ENCODE peak calls at places on chromosomes 4 and X, in four cellular contexts. X is GM12878, Q is HL-60, Y is K562. R is an unnamed sample.

GRCh38 chrX:19879742-19880378 is 7.5 kb downstream of the SH3KBP1 start:
- DNase-seq in X (no peak), Q (no peak), Y (no peak), R (no peak)

GRCh38 chr4:123955167-123955824 is 558.7 kb downstream of the SPRY1 start:
- DNase-seq in X (no peak), Q (no peak), Y (no peak), R (no peak)

GRCh38 chr4:37727635-37728034 is 41.5 kb upstream of the RELL1 start:
- DNase-seq in X (no peak), Q (no peak), Y (no peak), R (no peak)

GRCh38 chr4:28277931-28278330 is 1417.3 kb downstream of the STIM2 start:
- DNase-seq in X (no peak), Q (no peak), Y (no peak), R (no peak)

GRCh38 chr4:1644906-1645657 is 39.0 kb downstream of the FAM53A start:
- DNase-seq in X (no peak), Q (no peak), Y (no peak), R (no peak)

GRCh38 chr4:10115657-10116624 is 658 bp downstream of the WDR1 start:
- DNase-seq in X (peak), Q (peak), Y (peak), R (peak)

GRCh38 chr4:12729384-12729783 is 754.8 kb downstream of the RAB28 start:
- DNase-seq in X (no peak), Q (no peak), Y (peak), R (no peak)

GRCh38 chrX:153723351-153724251 is 586 bp downstream of the BCAP31 start:
- DNase-seq in X (no peak), Q (peak), Y (peak), R (peak)

GRCh38 chr4:44927361-44928061 is 201.2 kb upstream of the GNPDA2 start:
- DNase-seq in X (no peak), Q (no peak), Y (peak), R (no peak)

GRCh38 chr4:63296773-63297172 is 1112.5 kb downstream of the TECRL start:
- DNase-seq in X (no peak), Q (no peak), Y (no peak), R (no peak)

GRCh38 chrX:45006002-45006800 is 133.2 kb downstream of the KDM6A start:
- DNase-seq in X (no peak), Q (no peak), Y (no peak), R (no peak)

GRCh38 chr4:14877246-14878220 is 124.7 kb upstream of the CPEB2 start:
- DNase-seq in X (no peak), Q (peak), Y (no peak), R (no peak)

GRCh38 chr4:7074423-7074822 is 6.6 kb upstream of the GRPEL1 start:
- DNase-seq in X (no peak), Q (no peak), Y (no peak), R (no peak)

GRCh38 chr4:25861951-25862410 is 807 bp downstream of the SEL1L3 start:
- DNase-seq in X (no peak), Q (peak), Y (no peak), R (no peak)

GRCh38 chr4:105930696-105931095 is 35.4 kb downstream of the NPNT start:
- DNase-seq in X (no peak), Q (no peak), Y (no peak), R (no peak)

GRCh38 chr4:3202836-3203820 is 45.8 kb upstream of the MSANTD1 start:
- DNase-seq in X (no peak), Q (peak), Y (no peak), R (no peak)

GRCh38 chr4:24894243-24894642 is 18.6 kb downstream of the CCDC149 start:
- DNase-seq in X (no peak), Q (no peak), Y (no peak), R (no peak)

GRCh38 chr4:176188654-176189053 is 6.7 kb downstream of the SPATA4 start:
- DNase-seq in X (no peak), Q (no peak), Y (no peak), R (no peak)

GRCh38 chr4:87863486-87863885 is 30.7 kb downstream of the MEPE start:
- DNase-seq in X (no peak), Q (no peak), Y (no peak), R (no peak)

GRCh38 chr4:147610666-147611065 is 6.5 kb upstream of the TMEM184C start:
- DNase-seq in X (no peak), Q (no peak), Y (no peak), R (no peak)

GRCh38 chr4:574346-575161 is 1.5 kb downstream of the TMEM271 start:
- DNase-seq in X (no peak), Q (no peak), Y (no peak), R (no peak)

GRCh38 chr4:65865489-65865888 is 195.2 kb upstream of the EPHA5 start:
- DNase-seq in X (no peak), Q (no peak), Y (no peak), R (no peak)
- TF ChIP-seq SPI1 in X (no peak), Q (no peak), Y (no peak), R (no peak)

GRCh38 chr4:100981447-100982204 is 365.7 kb downstream of the PPP3CA start:
- DNase-seq in X (no peak), Q (peak), Y (no peak), R (no peak)
- TF ChIP-seq POLR2AphosphoS5 in X (no peak), Q (peak), Y (no peak), R (no peak)

GRCh38 chr4:158006973-158007372 is 165.9 kb downstream of the GASK1B start:
- DNase-seq in X (no peak), Q (peak), Y (no peak), R (no peak)

GRCh38 chr4:158005021-158005420 is 167.8 kb downstream of the GASK1B start:
- DNase-seq in X (no peak), Q (no peak), Y (no peak), R (no peak)

GRCh38 chr4:158010346-158010745 is 162.5 kb downstream of the GASK1B start:
- DNase-seq in X (no peak), Q (no peak), Y (no peak), R (no peak)

GRCh38 chr4:158007566-158007965 is 165.3 kb downstream of the GASK1B start:
- DNase-seq in X (no peak), Q (no peak), Y (no peak), R (no peak)

DNA sequence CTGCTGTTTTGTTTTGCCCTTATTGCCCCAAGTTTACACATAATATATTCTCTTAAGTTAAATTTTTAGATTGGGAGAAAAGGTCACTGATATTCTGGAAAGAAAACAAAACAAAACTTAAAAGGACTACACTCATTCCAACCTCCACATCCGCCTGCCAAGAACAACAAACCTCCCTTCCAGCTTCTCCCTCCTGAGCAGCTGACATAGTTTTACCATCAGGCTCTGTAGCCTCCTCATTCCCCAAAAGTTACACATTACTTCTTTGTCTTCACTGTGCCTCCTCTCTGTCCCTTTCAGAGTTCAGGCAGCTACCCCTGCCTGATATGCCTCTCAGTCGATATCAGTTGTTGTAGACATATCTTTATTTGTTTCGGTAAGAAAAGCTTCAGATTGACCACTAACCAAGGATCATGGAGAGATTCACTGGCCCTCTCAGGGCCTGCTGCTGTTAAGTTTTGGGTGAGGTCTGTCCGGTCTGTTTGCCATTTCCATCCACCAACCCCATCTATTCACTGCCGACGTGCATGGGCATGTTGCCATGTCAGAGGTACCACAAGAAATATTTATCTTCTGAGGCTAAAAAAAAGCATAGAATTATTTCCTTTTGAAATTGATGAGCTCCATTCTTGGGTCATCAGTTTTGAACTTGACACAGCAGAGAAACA is 164.1 kb downstream of the GASK1B start:
- DNase-seq in X (no peak), Q (no peak), Y (no peak), R (no peak)
- TF ChIP-seq SPI1 in X (no peak), Q (no peak), Y (no peak), R (no peak)

GRCh38 chrX:150570512-150570911 is 2.1 kb downstream of the MTM1 start:
- DNase-seq in X (no peak), Q (peak), Y (no peak), R (no peak)

GRCh38 chrX:150568320-150569154 is at the start of gene MTM1:
- DNase-seq in X (peak), Q (peak), Y (peak), R (peak)

GRCh38 chrX:150567645-150568319 is 639 bp upstream of the MTM1 start:
- DNase-seq in X (no peak), Q (no peak), Y (no peak), R (no peak)

GRCh38 chrX:150566734-150567182 is 1.7 kb upstream of the MTM1 start:
- DNase-seq in X (no peak), Q (no peak), Y (no peak), R (no peak)

DNA sequence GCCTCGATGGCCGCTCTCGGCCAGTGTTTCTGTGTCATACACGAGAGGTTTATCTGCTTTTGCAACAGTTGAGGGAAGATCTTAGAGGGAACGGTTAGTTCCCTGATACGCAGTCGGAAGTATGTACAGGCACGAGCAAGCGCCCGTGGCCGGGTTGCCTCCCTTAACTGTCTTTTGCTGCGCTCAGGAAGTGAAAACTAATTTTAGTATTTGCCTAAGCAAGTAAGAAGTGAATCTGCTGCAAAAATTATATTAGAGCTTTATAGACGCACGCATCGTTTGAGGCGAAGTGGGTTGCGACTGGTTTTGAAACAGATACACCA is 695 bp downstream of the MTM1 start:
- DNase-seq in X (no peak), Q (peak), Y (no peak), R (no peak)
- TF ChIP-seq POLR2AphosphoS5 in X (no peak), Q (no peak), Y (no peak), R (no peak)

GRCh38 chrX:40055495-40055894 is 42.3 kb downstream of the BCOR start:
- DNase-seq in X (no peak), Q (no peak), Y (no peak), R (no peak)
- TF ChIP-seq SPI1 in X (no peak), Q (no peak), Y (no peak), R (no peak)

GRCh38 chr4:56986192-56986591 is 7.5 kb downstream of the POLR2B start:
- DNase-seq in X (no peak), Q (no peak), Y (no peak), R (no peak)

GRCh38 chr4:56995525-56995924 is 16.8 kb downstream of the POLR2B start:
- DNase-seq in X (no peak), Q (no peak), Y (no peak), R (no peak)

GRCh38 chr4:56986952-56987351 is 8.3 kb downstream of the POLR2B start:
- DNase-seq in X (no peak), Q (no peak), Y (no peak), R (no peak)

DNA sequence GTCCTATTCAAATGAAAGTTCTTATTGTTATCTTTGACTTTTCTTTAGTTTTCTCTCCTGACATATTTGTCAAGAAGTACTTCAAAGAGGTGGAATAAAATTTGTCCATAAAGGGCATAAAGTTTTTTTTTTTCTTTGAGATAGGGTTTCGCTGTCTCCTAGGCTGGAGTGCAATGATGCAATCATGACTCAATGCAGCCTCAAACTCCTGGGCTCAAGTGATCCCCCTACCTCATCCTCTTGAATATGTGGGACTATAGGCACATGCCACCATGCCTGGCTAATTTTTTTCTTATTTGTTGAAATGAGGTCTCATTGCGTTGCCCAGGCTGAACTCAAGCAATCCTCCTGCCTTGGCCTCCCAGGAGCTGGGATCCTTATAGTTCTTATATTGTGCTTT is 11.4 kb downstream of the POLR2B start:
- DNase-seq in X (no peak), Q (no peak), Y (no peak), R (no peak)
- TF ChIP-seq POLR2AphosphoS5 in X (no peak), Q (no peak), Y (no peak), R (no peak)

GRCh38 chr4:84497835-84498202 is 1.3 kb downstream of the NKX6-1 start:
- DNase-seq in X (no peak), Q (no peak), Y (no peak), R (no peak)

GRCh38 chr4:84498203-84499026 is 677 bp downstream of the NKX6-1 start:
- DNase-seq in X (no peak), Q (no peak), Y (no peak), R (no peak)

GRCh38 chr4:84500386-84501196 is 1.5 kb upstream of the NKX6-1 start:
- DNase-seq in X (no peak), Q (no peak), Y (no peak), R (no peak)

GRCh38 chr4:84501197-84501492 is 2.1 kb upstream of the NKX6-1 start:
- DNase-seq in X (no peak), Q (no peak), Y (no peak), R (no peak)

DNA sequence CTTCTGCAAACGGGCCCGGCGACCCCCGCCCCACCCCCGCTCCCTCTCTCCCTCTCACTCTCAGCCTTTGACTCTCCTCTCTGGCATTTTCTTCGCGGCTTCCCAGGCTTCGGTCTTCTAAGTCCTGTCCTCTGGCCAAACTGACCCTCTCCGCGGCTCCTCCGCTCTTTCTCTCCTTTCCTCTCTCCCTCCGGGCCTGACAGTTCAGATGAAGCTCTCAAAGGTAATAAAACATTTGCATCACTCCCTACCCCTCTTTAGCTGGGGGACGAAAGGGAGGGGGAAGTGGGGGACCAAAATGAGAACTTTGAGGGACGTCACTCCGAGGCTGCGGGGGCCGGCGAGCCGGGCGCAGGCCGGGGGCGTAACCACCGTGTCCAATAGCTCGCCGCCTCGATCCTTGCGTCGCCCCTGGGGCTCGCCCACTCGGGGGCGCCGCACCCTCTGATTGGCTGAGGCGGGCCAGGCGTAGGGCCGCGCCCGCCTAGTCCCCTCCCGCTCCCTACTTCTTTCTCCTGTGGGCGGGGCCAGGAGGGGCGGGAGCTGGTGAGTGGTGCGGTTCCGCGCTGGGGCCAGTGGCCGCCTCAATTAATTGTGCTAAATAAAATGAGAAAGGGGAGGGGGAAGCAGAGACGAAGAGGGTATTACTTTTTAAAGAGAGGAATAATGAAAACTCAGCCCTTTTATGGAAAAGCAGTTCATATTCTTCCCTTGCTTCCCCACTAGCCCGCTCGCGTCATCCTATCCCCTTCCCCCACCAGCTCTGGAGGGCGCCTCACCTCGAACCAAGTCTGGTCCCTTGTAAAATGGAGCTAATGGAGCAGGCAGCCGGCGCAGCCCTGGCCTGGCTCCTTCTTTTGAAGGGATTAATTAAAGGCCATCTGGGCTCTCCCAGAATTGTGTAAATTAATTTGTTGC is at the start of gene NKX6-1:
- DNase-seq in X (no peak), Q (no peak), Y (peak), R (no peak)
- TF ChIP-seq SPI1 in X (no peak), Q (no peak), Y (no peak), R (no peak)

DNA sequence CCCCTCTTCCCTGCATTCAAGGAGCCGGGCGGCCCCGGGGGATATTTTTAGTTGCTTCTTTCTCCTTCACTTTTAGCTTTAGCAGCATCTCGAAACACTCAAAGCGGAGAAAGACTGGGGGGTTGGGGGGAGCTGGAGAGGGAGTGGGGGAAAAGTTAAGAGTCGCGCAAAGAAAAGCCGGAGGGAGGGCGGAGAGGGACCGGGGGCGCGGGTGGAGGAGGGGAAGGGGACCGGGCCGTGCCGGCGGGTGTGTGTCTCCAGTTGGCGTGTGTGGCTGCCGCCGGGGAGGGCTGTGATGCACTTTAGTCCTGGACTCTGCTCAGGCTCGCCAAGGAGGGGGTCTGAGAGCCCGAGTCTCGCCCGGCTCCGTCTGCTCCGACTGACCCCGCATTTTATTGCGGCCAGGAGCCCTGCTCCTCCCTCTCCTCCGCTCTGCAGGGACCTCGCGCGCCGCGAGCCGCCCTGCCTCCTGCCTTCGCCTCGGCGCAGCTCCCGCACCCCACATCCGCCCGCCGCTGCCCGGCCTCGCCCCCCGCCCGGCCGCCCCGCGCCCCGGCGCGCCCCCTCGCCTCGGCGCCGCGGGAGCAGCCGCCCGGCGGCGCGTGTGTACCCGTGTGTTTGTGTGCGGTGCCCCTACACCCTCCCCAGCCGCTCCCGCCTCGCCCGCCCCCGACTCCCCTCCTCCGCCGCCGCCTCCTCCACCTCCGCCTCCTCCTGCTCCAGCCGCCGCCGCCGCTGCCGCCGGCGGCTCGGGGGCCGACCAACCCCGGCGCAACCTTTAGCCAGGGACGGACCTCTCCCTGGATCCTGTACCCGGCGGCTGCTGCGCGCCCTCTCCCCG is 1.4 kb downstream of the ZNF827 start:
- DNase-seq in X (no peak), Q (no peak), Y (peak), R (peak)
- TF ChIP-seq POLR2AphosphoS5 in X (no peak), Q (no peak), Y (no peak), R (peak)

GRCh38 chr4:76459291-76459723 is 24.3 kb downstream of the SHROOM3 start:
- DNase-seq in X (no peak), Q (no peak), Y (peak), R (no peak)
- TF ChIP-seq SPI1 in X (no peak), Q (no peak), Y (no peak), R (no peak)

GRCh38 chr4:151743894-151744293 is 16.9 kb downstream of the GATB start:
- DNase-seq in X (no peak), Q (no peak), Y (no peak), R (no peak)

GRCh38 chr4:151739118-151739517 is 21.7 kb downstream of the GATB start:
- DNase-seq in X (no peak), Q (no peak), Y (no peak), R (no peak)

GRCh38 chr4:151745727-151746231 is 15.0 kb downstream of the GATB start:
- DNase-seq in X (no peak), Q (no peak), Y (peak), R (no peak)

GRCh38 chr4:151743128-151743854 is 17.5 kb downstream of the GATB start:
- DNase-seq in X (peak), Q (no peak), Y (no peak), R (no peak)

DNA sequence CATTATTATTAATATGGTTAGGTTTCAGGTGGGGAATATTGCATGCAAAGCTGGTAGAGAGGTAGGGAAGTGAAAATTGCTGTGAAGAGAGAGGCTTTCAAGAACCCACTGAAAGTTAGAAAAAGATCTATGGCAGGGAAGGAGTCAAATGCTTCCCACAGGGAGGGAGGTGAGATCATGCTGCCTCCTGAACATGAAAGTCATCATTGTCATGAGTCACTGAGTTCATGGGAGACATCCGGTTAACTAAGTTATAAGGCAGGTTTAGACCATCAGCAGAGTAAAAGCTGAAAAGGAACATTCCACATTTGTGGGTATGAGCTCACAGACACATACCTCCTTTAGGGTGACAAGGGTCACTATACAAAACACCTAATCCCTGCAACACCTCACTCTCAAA is 16.2 kb downstream of the GATB start:
- DNase-seq in X (peak), Q (no peak), Y (peak), R (no peak)
- TF ChIP-seq POLR2AphosphoS5 in X (no peak), Q (no peak), Y (no peak), R (no peak)

R was measured in GM12891.